ENCODE peak calls at places on chromosomes 12 and 14, in ten cellular contexts. E is NCI-H187; D is sigmoid colon; W is lower lobe of right lung; P is psoas muscle; G is fibroblast of lung; R is NCI-H2227 treated with DMSO at 0.1 percent for 48 hours; M is activated naive CD8-positive, alpha-beta T cell treated with anti-CD3 and anti-CD28 coated beads, Interleukin-2, amount 50 U/mL, for 24 hours; N is retina; F is HEK293T. X is an unnamed sample.

GRCh38 chr12:613996-614726 is 49.1 kb downstream of the NINJ2 start:
- DNase-seq in E (no peak), D (no peak), W (peak), P (no peak), G (peak), R (no peak), M (peak), N (peak), F (no peak), X (no peak)

GRCh38 chr12:106310687-106311086 is 8.2 kb downstream of the TCP11L2 start:
- DNase-seq in E (no peak), D (no peak), W (no peak), P (no peak), G (no peak), R (no peak), M (no peak), N (no peak), F (no peak), X (no peak)

GRCh38 chr12:113086249-113087164 is 30.0 kb downstream of the DTX1 start:
- DNase-seq in E (no peak), D (no peak), W (no peak), P (no peak), G (no peak), R (no peak), M (peak), N (no peak), F (no peak), X (peak)

GRCh38 chr14:70289138-70289537 is 70.3 kb downstream of the COX16 start:
- DNase-seq in E (no peak), D (no peak), W (no peak), P (no peak), G (no peak), R (no peak), M (peak), N (no peak), F (no peak), X (no peak)

GRCh38 chr12:38903596-38903995 is 1.8 kb downstream of the CPNE8 start:
- DNase-seq in E (no peak), D (no peak), W (no peak), P (no peak), G (no peak), R (no peak), M (no peak), N (no peak), F (no peak), X (no peak)

GRCh38 chr12:66247741-66248140 is 54.6 kb upstream of the HELB start:
- DNase-seq in E (no peak), D (no peak), W (no peak), P (no peak), G (no peak), R (no peak), M (no peak), N (no peak), F (no peak), X (no peak)

GRCh38 chr14:95623195-95623594 is 63.0 kb upstream of the TCL1B start:
- DNase-seq in E (no peak), D (no peak), W (no peak), P (no peak), G (no peak), R (no peak), M (no peak), N (no peak), F (no peak), X (no peak)

GRCh38 chr14:76863724-76864407 is 37.7 kb downstream of the LRRC74A start:
- DNase-seq in E (no peak), D (peak), W (peak), P (peak), G (no peak), R (peak), M (no peak), N (peak), F (no peak), X (no peak)

GRCh38 chr12:21710944-21711343 is 53.3 kb upstream of the LDHB start:
- DNase-seq in E (no peak), D (no peak), W (no peak), P (no peak), G (no peak), R (no peak), M (no peak), N (no peak), F (no peak), X (no peak)

GRCh38 chr12:68867606-68868005 is 59.6 kb downstream of the MDM2 start:
- DNase-seq in E (no peak), D (no peak), W (no peak), P (no peak), G (no peak), R (no peak), M (no peak), N (no peak), F (no peak), X (no peak)

GRCh38 chr12:56863789-56864188 is 70.4 kb downstream of the SDR9C7 start:
- DNase-seq in E (no peak), D (no peak), W (no peak), P (no peak), G (no peak), R (no peak), M (no peak), N (no peak), F (no peak), X (no peak)

GRCh38 chr14:91237219-91237618 is 7.3 kb downstream of the GPR68 start:
- DNase-seq in E (no peak), D (no peak), W (no peak), P (no peak), G (peak), R (no peak), M (no peak), N (no peak), F (no peak), X (no peak)

GRCh38 chr14:21039585-21040369 is 2.4 kb upstream of the RNASE7 start:
- DNase-seq in E (no peak), D (peak), W (no peak), P (peak), G (peak), R (peak), M (no peak), N (peak), F (peak), X (no peak)

GRCh38 chr14:91545946-91546716 is 36.0 kb upstream of the PPP4R3A start:
- DNase-seq in E (no peak), D (no peak), W (no peak), P (no peak), G (no peak), R (no peak), M (no peak), N (peak), F (no peak), X (no peak)

GRCh38 chr12:6765048-6765633 is 1.0 kb upstream of the PTMS start:
- DNase-seq in E (no peak), D (no peak), W (no peak), P (no peak), G (no peak), R (no peak), M (no peak), N (no peak), F (no peak), X (no peak)

GRCh38 chr14:24411468-24412454 is 13.0 kb downstream of the NYNRIN start:
- DNase-seq in E (peak), D (peak), W (no peak), P (no peak), G (peak), R (peak), M (peak), N (peak), F (peak), X (no peak)

GRCh38 chr14:102795060-102795925 is 18.0 kb downstream of the TRAF3 start:
- DNase-seq in E (no peak), D (peak), W (peak), P (peak), G (peak), R (no peak), M (no peak), N (peak), F (no peak), X (no peak)

GRCh38 chr12:86376052-86376451 is 119.9 kb upstream of the MGAT4C start:
- DNase-seq in E (no peak), D (no peak), W (no peak), P (no peak), G (no peak), R (no peak), M (no peak), N (no peak), F (peak), X (no peak)

GRCh38 chr14:104101651-104102281 is 16.3 kb downstream of the ASPG start:
- DNase-seq in E (no peak), D (no peak), W (peak), P (peak), G (no peak), R (no peak), M (no peak), N (no peak), F (no peak), X (peak)

GRCh38 chr14:93056166-93056839 is 59.4 kb downstream of the ITPK1 start:
- DNase-seq in E (no peak), D (no peak), W (no peak), P (no peak), G (no peak), R (no peak), M (no peak), N (no peak), F (no peak), X (no peak)

GRCh38 chr14:51818748-51819386 is 41.5 kb upstream of the GNG2 start:
- DNase-seq in E (peak), D (no peak), W (no peak), P (no peak), G (no peak), R (no peak), M (no peak), N (no peak), F (no peak), X (no peak)

GRCh38 chr12:99619389-99620158 is 28.0 kb upstream of the GARIN6 start:
- DNase-seq in E (peak), D (no peak), W (no peak), P (no peak), G (peak), R (no peak), M (peak), N (no peak), F (peak), X (no peak)

GRCh38 chr14:21999400-21999799 is 325.8 kb upstream of the OR4E1 start:
- DNase-seq in E (no peak), D (no peak), W (no peak), P (no peak), G (no peak), R (no peak), M (no peak), N (no peak), F (no peak), X (no peak)

GRCh38 chr14:104333903-104334811 is 195.8 kb downstream of the KIF26A start:
- DNase-seq in E (no peak), D (no peak), W (peak), P (no peak), G (no peak), R (peak), M (no peak), N (peak), F (no peak), X (no peak)

GRCh38 chr12:50790081-50790480 is 26.2 kb downstream of the ATF1 start:
- DNase-seq in E (no peak), D (no peak), W (no peak), P (no peak), G (no peak), R (no peak), M (no peak), N (no peak), F (no peak), X (no peak)

GRCh38 chr14:69654109-69654508 is 42.7 kb downstream of the SUSD6 start:
- DNase-seq in E (no peak), D (no peak), W (no peak), P (no peak), G (no peak), R (no peak), M (no peak), N (no peak), F (no peak), X (no peak)

GRCh38 chr14:32985881-32986280 is 47.2 kb downstream of the NPAS3 start:
- DNase-seq in E (no peak), D (peak), W (no peak), P (no peak), G (peak), R (no peak), M (no peak), N (peak), F (no peak), X (no peak)

GRCh38 chr12:94799136-94799535 is 148.8 kb upstream of the TMCC3 start:
- DNase-seq in E (no peak), D (no peak), W (no peak), P (no peak), G (no peak), R (no peak), M (no peak), N (no peak), F (no peak), X (no peak)

GRCh38 chr12:28086521-28086920 is 103.7 kb upstream of the CCDC91 start:
- DNase-seq in E (no peak), D (no peak), W (no peak), P (no peak), G (peak), R (no peak), M (no peak), N (no peak), F (no peak), X (no peak)

GRCh38 chr12:27347779-27348178 is 15.1 kb downstream of the BMAL2 start:
- DNase-seq in E (no peak), D (no peak), W (no peak), P (no peak), G (no peak), R (no peak), M (no peak), N (no peak), F (no peak), X (no peak)

GRCh38 chr12:129830796-129831195 is 73.0 kb downstream of the TMEM132D start:
- DNase-seq in E (no peak), D (no peak), W (no peak), P (no peak), G (no peak), R (no peak), M (no peak), N (no peak), F (no peak), X (no peak)

GRCh38 chr12:124390442-124391116 is 95.7 kb downstream of the RFLNA start:
- DNase-seq in E (no peak), D (peak), W (peak), P (peak), G (peak), R (no peak), M (peak), N (no peak), F (no peak), X (no peak)

GRCh38 chr12:110637869-110638441 is 24.0 kb downstream of the TCTN1 start:
- DNase-seq in E (no peak), D (no peak), W (no peak), P (peak), G (peak), R (no peak), M (no peak), N (no peak), F (no peak), X (no peak)

GRCh38 chr14:29016050-29016900 is 249.7 kb downstream of the FOXG1 start:
- DNase-seq in E (no peak), D (no peak), W (peak), P (peak), G (peak), R (no peak), M (peak), N (peak), F (peak), X (peak)

GRCh38 chr14:50667491-50668007 is 557 bp downstream of the SAV1 start:
- DNase-seq in E (peak), D (peak), W (no peak), P (no peak), G (no peak), R (no peak), M (no peak), N (peak), F (peak), X (peak)

GRCh38 chr14:99242816-99243795 is 28.9 kb downstream of the BCL11B start:
- DNase-seq in E (no peak), D (no peak), W (no peak), P (no peak), G (no peak), R (no peak), M (no peak), N (no peak), F (no peak), X (no peak)

GRCh38 chr14:103803661-103804060 is 43.7 kb downstream of the PPP1R13B start:
- DNase-seq in E (no peak), D (no peak), W (no peak), P (no peak), G (peak), R (no peak), M (no peak), N (no peak), F (no peak), X (no peak)

GRCh38 chr12:93536111-93536765 is 36.2 kb upstream of the SOCS2 start:
- DNase-seq in E (no peak), D (no peak), W (no peak), P (no peak), G (no peak), R (peak), M (no peak), N (peak), F (no peak), X (no peak)

GRCh38 chr14:21104448-21105060 is 3.7 kb downstream of the TMEM253 start:
- DNase-seq in E (peak), D (peak), W (peak), P (peak), G (peak), R (peak), M (peak), N (peak), F (peak), X (peak)

GRCh38 chr14:99706121-99706900 is 22.2 kb downstream of the CYP46A1 start:
- DNase-seq in E (no peak), D (no peak), W (no peak), P (no peak), G (no peak), R (no peak), M (no peak), N (no peak), F (no peak), X (no peak)

X was measured in pancreas.